ENCODE peak calls at places on chromosomes 2 and 18, in ten cellular contexts. Z, N, U, B, M, C, V, Y, X and K are unnamed samples.

GRCh38 chr2:219453691-219454131 is 19.1 kb downstream of the SPEG start:
- DNase-seq in Z (no peak), N (peak; percentile 96), U (peak; percentile 81), B (peak; percentile 60), M (no peak), C (peak; percentile 63), V (no peak), Y (no peak), X (no peak), K (no peak)

GRCh38 chr18:60053747-60054304 is 154.0 kb downstream of the PMAIP1 start:
- DNase-seq in Z (no peak), N (peak; percentile 93), U (peak; percentile 25), B (peak; percentile 2), M (no peak), C (no peak), V (no peak), Y (no peak), X (no peak), K (peak; percentile 59)

GRCh38 chr2:60957643-60958042 is 59.9 kb upstream of the PEX13 start:
- DNase-seq in Z (no peak), N (no peak), U (peak; percentile 85), B (no peak), M (no peak), C (no peak), V (no peak), Y (no peak), X (no peak), K (no peak)

GRCh38 chr18:55433688-55434087 is 154.3 kb downstream of the TCF4 start:
- DNase-seq in Z (no peak), N (no peak), U (no peak), B (no peak), M (no peak), C (no peak), V (no peak), Y (peak; percentile 29), X (no peak), K (no peak)

GRCh38 chr2:168687314-168687713 is 115.1 kb upstream of the NOSTRIN start:
- DNase-seq in Z (no peak), N (peak; percentile 37), U (peak; percentile 14), B (no peak), M (no peak), C (peak; percentile 15), V (no peak), Y (no peak), X (no peak), K (peak; percentile 29)

GRCh38 chr2:174561283-174562275 is 36.0 kb downstream of the WIPF1 start:
- DNase-seq in Z (no peak), N (peak; percentile 75), U (peak; percentile 87), B (peak; percentile 34), M (no peak), C (peak; percentile 87), V (no peak), Y (no peak), X (peak; percentile 81), K (no peak)

GRCh38 chr2:12555012-12555645 is 161.6 kb upstream of the TRIB2 start:
- DNase-seq in Z (no peak), N (peak; percentile 77), U (no peak), B (no peak), M (no peak), C (no peak), V (peak; percentile 69), Y (no peak), X (no peak), K (peak; percentile 66)

GRCh38 chr2:18899725-18900124 is 310.4 kb upstream of the NT5C1B start:
- DNase-seq in Z (no peak), N (no peak), U (no peak), B (no peak), M (no peak), C (no peak), V (no peak), Y (no peak), X (no peak), K (no peak)

GRCh38 chr2:68931149-68931711 is 21.5 kb downstream of the GKN2 start:
- DNase-seq in Z (no peak), N (no peak), U (no peak), B (no peak), M (no peak), C (no peak), V (no peak), Y (no peak), X (no peak), K (no peak)

GRCh38 chr18:78875268-78875997 is 104.2 kb upstream of the SALL3 start:
- DNase-seq in Z (peak; percentile 28), N (no peak), U (peak; percentile 36), B (peak; percentile 44), M (no peak), C (peak; percentile 5), V (no peak), Y (peak; percentile 14), X (no peak), K (peak; percentile 50)

GRCh38 chr2:127608061-127609011 is 37.6 kb upstream of the GPR17 start:
- DNase-seq in Z (no peak), N (no peak), U (no peak), B (no peak), M (no peak), C (no peak), V (no peak), Y (no peak), X (peak; percentile 10), K (no peak)

GRCh38 chr2:120647487-120647886 is 88.2 kb upstream of the GLI2 start:
- DNase-seq in Z (no peak), N (peak; percentile 20), U (no peak), B (no peak), M (no peak), C (no peak), V (no peak), Y (no peak), X (no peak), K (no peak)

GRCh38 chr2:197889041-197889440 is 84.6 kb downstream of the PLCL1 start:
- DNase-seq in Z (no peak), N (peak; percentile 48), U (no peak), B (no peak), M (no peak), C (no peak), V (no peak), Y (peak; percentile 8), X (no peak), K (peak; percentile 83)

GRCh38 chr2:120236296-120236695 is 13.1 kb upstream of the TMEM185B start:
- DNase-seq in Z (no peak), N (no peak), U (no peak), B (no peak), M (no peak), C (no peak), V (no peak), Y (no peak), X (no peak), K (no peak)

GRCh38 chr2:154307007-154307406 is 391.5 kb upstream of the KCNJ3 start:
- DNase-seq in Z (no peak), N (no peak), U (no peak), B (no peak), M (no peak), C (no peak), V (no peak), Y (no peak), X (no peak), K (no peak)

GRCh38 chr2:124815386-124815785 is 790.3 kb downstream of the CNTNAP5 start:
- DNase-seq in Z (no peak), N (no peak), U (no peak), B (no peak), M (no peak), C (no peak), V (no peak), Y (no peak), X (no peak), K (peak; percentile 6)

GRCh38 chr2:197786010-197786877 is 1.1 kb upstream of the BOLL start:
- DNase-seq in Z (peak; percentile 61), N (no peak), U (no peak), B (peak; percentile 40), M (no peak), C (no peak), V (peak; percentile 85), Y (peak; percentile 70), X (no peak), K (no peak)

GRCh38 chr2:177031435-177032222 is 181.0 kb upstream of the HNRNPA3 start:
- DNase-seq in Z (no peak), N (no peak), U (no peak), B (no peak), M (no peak), C (peak; percentile 82), V (no peak), Y (no peak), X (no peak), K (no peak)

GRCh38 chr2:172554352-172555271 is 1.3 kb upstream of the PDK1 start:
- DNase-seq in Z (no peak), N (no peak), U (no peak), B (no peak), M (no peak), C (no peak), V (no peak), Y (no peak), X (peak; percentile 28), K (peak; percentile 16)

GRCh38 chr2:200382883-200383282 is 76.4 kb downstream of the SPATS2L start:
- DNase-seq in Z (no peak), N (no peak), U (no peak), B (no peak), M (no peak), C (no peak), V (no peak), Y (no peak), X (no peak), K (no peak)

GRCh38 chr2:170747921-170748320 is 22.3 kb upstream of the ERICH2 start:
- DNase-seq in Z (no peak), N (peak; percentile 72), U (no peak), B (no peak), M (no peak), C (no peak), V (no peak), Y (no peak), X (no peak), K (no peak)

GRCh38 chr2:230907361-230908093 is 17.5 kb downstream of the GPR55 start:
- DNase-seq in Z (no peak), N (no peak), U (no peak), B (no peak), M (no peak), C (no peak), V (peak; percentile 56), Y (no peak), X (no peak), K (peak; percentile 41)

GRCh38 chr2:230762317-230762896 is 49.8 kb downstream of the CAB39 start:
- DNase-seq in Z (no peak), N (no peak), U (no peak), B (peak; percentile 21), M (no peak), C (peak; percentile 2), V (no peak), Y (peak; percentile 53), X (no peak), K (peak; percentile 58)